ENCODE peak calls at places on chromosome 13, in eight cellular contexts. K, S, V, G, L, P, Y and N are unnamed samples.

GRCh38 chr13:35388979-35389378 is 87.5 kb downstream of the MAB21L1 start:
- DNase-seq in K (no peak), S (no peak), V (peak), G (no peak), L (no peak), P (no peak), Y (no peak), N (no peak)

GRCh38 chr13:36875431-36875830 is 44.6 kb downstream of the SMAD9 start:
- DNase-seq in K (no peak), S (no peak), V (peak), G (no peak), L (no peak), P (no peak), Y (no peak), N (no peak)

GRCh38 chr13:110310541-110311491 is 3.7 kb downstream of the COL4A2 start:
- DNase-seq in K (no peak), S (no peak), V (no peak), G (no peak), L (no peak), P (no peak), Y (no peak), N (no peak)

GRCh38 chr13:40613192-40613818 is 53.1 kb downstream of the FOXO1 start:
- DNase-seq in K (no peak), S (peak), V (no peak), G (no peak), L (no peak), P (peak), Y (no peak), N (no peak)

GRCh38 chr13:112057434-112057735 is 9.6 kb upstream of the SOX1 start:
- DNase-seq in K (no peak), S (no peak), V (no peak), G (no peak), L (no peak), P (no peak), Y (no peak), N (no peak)

GRCh38 chr13:111410232-111411021 is 90.0 kb downstream of the TEX29 start:
- DNase-seq in K (no peak), S (no peak), V (no peak), G (no peak), L (no peak), P (no peak), Y (no peak), N (no peak)

GRCh38 chr13:72221276-72221962 is 354.4 kb upstream of the DACH1 start:
- DNase-seq in K (peak), S (no peak), V (no peak), G (no peak), L (no peak), P (peak), Y (peak), N (peak)

GRCh38 chr13:55410398-55411330 is 1730.1 kb upstream of the PRR20A start:
- DNase-seq in K (no peak), S (no peak), V (no peak), G (no peak), L (no peak), P (no peak), Y (no peak), N (no peak)

GRCh38 chr13:30711375-30711774 is 24.0 kb upstream of the ALOX5AP start:
- DNase-seq in K (no peak), S (no peak), V (peak), G (no peak), L (no peak), P (no peak), Y (no peak), N (no peak)

GRCh38 chr13:19633340-19634128 is at the start of gene MPHOSPH8:
- DNase-seq in K (peak), S (peak), V (peak), G (peak), L (peak), P (peak), Y (peak), N (peak)

GRCh38 chr13:48255090-48255489 is 22.1 kb downstream of the ITM2B start:
- DNase-seq in K (no peak), S (no peak), V (no peak), G (no peak), L (no peak), P (no peak), Y (no peak), N (no peak)

GRCh38 chr13:107864543-107865460 is 350.5 kb downstream of the LIG4 start:
- DNase-seq in K (peak), S (no peak), V (peak), G (no peak), L (no peak), P (peak), Y (no peak), N (peak)

GRCh38 chr13:21219044-21219381 is 42.6 kb downstream of the MRPL57 start:
- DNase-seq in K (no peak), S (no peak), V (no peak), G (no peak), L (no peak), P (no peak), Y (no peak), N (no peak)

GRCh38 chr13:67299731-67300130 is 69.6 kb upstream of the PCDH9 start:
- DNase-seq in K (no peak), S (no peak), V (peak), G (no peak), L (no peak), P (no peak), Y (no peak), N (no peak)

GRCh38 chr13:69903081-69903480 is 204.5 kb upstream of the ATXN8OS start:
- DNase-seq in K (no peak), S (no peak), V (no peak), G (no peak), L (no peak), P (no peak), Y (no peak), N (no peak)

GRCh38 chr13:71685072-71685471 is 181.9 kb downstream of the DACH1 start:
- DNase-seq in K (no peak), S (no peak), V (no peak), G (no peak), L (no peak), P (no peak), Y (no peak), N (no peak)

GRCh38 chr13:53012707-53013106 is 15.9 kb upstream of the OLFM4 start:
- DNase-seq in K (no peak), S (no peak), V (no peak), G (peak), L (no peak), P (no peak), Y (no peak), N (no peak)

GRCh38 chr13:48492123-48493075 is 40.5 kb downstream of the RCBTB2 start:
- DNase-seq in K (peak), S (peak), V (peak), G (no peak), L (peak), P (peak), Y (no peak), N (no peak)

GRCh38 chr13:21812192-21812626 is 141.3 kb downstream of the FGF9 start:
- DNase-seq in K (no peak), S (no peak), V (no peak), G (no peak), L (no peak), P (peak), Y (no peak), N (no peak)

GRCh38 chr13:26348966-26349365 is 95.0 kb downstream of the CDK8 start:
- DNase-seq in K (peak), S (no peak), V (no peak), G (no peak), L (no peak), P (no peak), Y (no peak), N (no peak)

GRCh38 chr13:51502206-51502651 is 49.4 kb upstream of the INTS6 start:
- DNase-seq in K (no peak), S (no peak), V (peak), G (peak), L (no peak), P (no peak), Y (no peak), N (no peak)

GRCh38 chr13:36571444-36571843 is 102.4 kb upstream of the SERTM1 start:
- DNase-seq in K (no peak), S (no peak), V (no peak), G (no peak), L (no peak), P (no peak), Y (no peak), N (no peak)

GRCh38 chr13:48993150-48993549 is 17.4 kb downstream of the FNDC3A start:
- DNase-seq in K (no peak), S (no peak), V (no peak), G (no peak), L (no peak), P (no peak), Y (no peak), N (no peak)

GRCh38 chr13:100594731-100595130 is 6.1 kb upstream of the GGACT start:
- DNase-seq in K (no peak), S (no peak), V (no peak), G (no peak), L (no peak), P (peak), Y (no peak), N (no peak)

GRCh38 chr13:21625366-21625765 is 21.4 kb upstream of the MICU2 start:
- DNase-seq in K (peak), S (no peak), V (peak), G (no peak), L (no peak), P (peak), Y (peak), N (no peak)

GRCh38 chr13:29956771-29957170 is 106.4 kb upstream of the UBL3 start:
- DNase-seq in K (no peak), S (no peak), V (no peak), G (no peak), L (no peak), P (no peak), Y (no peak), N (no peak)

GRCh38 chr13:111005364-111005763 is 90.5 kb upstream of the ANKRD10 start:
- DNase-seq in K (no peak), S (no peak), V (peak), G (no peak), L (no peak), P (no peak), Y (peak), N (peak)

GRCh38 chr13:40283666-40284065 is 382.8 kb downstream of the FOXO1 start:
- DNase-seq in K (no peak), S (no peak), V (no peak), G (no peak), L (no peak), P (no peak), Y (no peak), N (no peak)

GRCh38 chr13:80030491-80030890 is 310.4 kb downstream of the SPRY2 start:
- DNase-seq in K (no peak), S (peak), V (no peak), G (no peak), L (no peak), P (peak), Y (no peak), N (no peak)

GRCh38 chr13:60028021-60028420 is 135.7 kb downstream of the DIAPH3 start:
- DNase-seq in K (no peak), S (no peak), V (no peak), G (no peak), L (no peak), P (no peak), Y (no peak), N (no peak)

DNA sequence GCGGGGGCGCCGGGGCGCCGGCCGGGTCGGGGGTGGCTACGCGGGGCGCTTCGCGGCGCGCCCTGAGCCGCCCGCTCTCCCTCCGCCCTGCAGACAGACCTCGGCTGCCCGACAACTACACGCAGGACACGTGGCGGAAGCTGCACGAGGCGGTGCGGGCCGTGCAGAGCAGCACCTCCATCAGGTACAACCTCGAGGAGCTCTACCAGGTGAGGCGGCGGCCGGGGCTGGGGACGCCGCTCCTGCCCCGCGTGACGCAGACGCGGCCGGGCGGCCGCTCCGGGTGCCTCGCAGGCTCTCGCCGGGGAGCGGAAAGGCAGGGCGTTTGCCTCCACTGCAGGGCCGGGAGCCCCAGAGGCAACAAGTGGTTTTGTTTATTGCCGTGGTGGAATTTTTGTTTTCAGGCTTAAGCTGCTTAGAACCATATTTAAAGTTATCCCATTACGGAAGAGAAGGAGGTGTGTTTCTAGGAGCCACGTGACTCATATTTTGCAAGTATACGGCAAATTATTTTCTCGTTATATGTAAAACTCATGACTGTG is 538 bp downstream of the CUL4A start:
- DNase-seq in K (peak), S (peak), V (peak), G (peak), L (peak), P (peak), Y (no peak), N (peak)
- TF ChIP-seq POLR2A in K (peak), S (no peak), V (no peak), G (no peak), L (no peak), P (peak), Y (no peak), N (no peak)

DNA sequence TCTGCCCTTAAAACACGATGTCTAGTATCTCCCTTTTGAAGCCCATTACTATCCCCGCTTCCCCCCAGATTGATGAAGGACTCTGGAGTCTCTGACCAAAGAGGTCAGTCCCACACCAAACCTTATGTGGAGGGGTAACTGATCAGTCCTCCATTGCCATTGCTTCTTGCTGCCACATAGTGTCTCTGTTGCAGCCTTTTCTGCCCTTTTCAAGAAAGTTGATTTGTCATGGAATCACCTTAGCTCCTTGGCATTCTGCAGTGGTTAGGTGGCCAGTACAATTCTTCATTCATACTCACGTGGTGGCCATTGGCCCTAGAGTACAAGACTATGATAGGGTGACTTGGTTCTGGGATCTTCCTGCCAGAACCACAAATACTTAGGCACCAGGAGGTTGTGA is 8.4 kb upstream of the HTR2A start:
- DNase-seq in K (no peak), S (no peak), V (peak), G (no peak), L (no peak), P (no peak), Y (no peak), N (no peak)
- TF ChIP-seq POLR2A in K (no peak), S (no peak), V (no peak), G (no peak), L (no peak), P (no peak), Y (no peak), N (no peak)

DNA sequence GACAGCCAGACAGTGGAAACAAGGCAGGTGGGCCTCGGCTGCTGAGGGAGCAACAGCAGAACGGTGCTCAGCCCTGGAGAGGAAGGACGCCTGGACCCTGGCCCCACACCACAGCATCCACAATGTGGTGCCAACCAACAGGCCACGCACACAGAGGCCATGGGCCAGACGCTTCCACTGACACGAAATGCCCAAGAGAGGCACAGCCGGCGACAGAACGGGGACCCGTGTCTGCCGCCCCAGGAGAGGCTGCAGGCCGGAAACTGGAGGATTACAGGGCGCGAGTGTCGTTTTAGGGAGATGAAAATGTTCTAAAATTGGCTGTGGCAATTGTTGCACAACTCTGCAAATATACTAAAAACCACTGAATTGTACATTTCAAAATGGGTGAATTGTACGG is 69.7 kb downstream of the RASA3 start:
- DNase-seq in K (no peak), S (no peak), V (no peak), G (no peak), L (no peak), P (no peak), Y (no peak), N (no peak)
- TF ChIP-seq POLR2A in K (no peak), S (no peak), V (no peak), G (no peak), L (no peak), P (no peak), Y (no peak), N (no peak)

DNA sequence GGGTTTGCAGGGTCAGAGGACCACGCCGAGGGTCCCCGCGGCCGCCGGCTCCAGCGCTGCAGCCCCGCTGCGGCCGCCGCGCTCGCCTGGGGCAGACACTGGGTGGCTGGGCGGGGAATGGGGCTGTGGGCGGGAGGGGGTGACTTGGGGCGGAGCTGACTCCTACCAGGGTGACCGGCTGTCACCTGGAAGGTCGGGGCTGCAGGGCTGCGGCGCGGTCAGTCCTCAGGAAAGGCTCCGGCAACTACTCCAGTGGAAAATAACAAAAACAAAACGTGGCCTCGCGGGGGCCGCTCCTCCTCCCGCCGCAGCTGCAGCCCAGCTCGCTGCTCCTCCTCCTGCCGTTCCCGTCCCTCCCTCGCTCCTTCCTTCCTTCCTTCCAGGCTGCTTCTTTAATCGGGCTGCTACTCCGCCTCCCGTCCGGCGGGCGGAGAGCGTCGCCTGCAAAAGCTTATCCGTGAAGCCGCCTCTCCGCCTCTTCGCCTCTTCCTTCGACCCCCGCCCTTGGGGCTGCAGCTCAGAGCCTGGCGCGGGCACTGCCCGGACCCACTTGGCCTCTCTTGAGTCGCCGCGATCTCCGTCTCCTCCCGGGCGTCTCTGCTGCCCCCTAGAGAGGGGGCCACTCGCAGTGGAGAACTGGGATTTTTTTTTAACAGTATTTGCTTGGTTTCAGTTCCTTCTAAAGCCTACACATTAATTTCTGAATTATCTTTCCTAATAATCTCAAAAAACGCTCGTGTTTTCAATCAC is at the start of gene TBC1D4:
- DNase-seq in K (peak), S (peak), V (peak), G (peak), L (peak), P (peak), Y (peak), N (peak)
- TF ChIP-seq POLR2A in K (no peak), S (no peak), V (peak), G (no peak), L (no peak), P (peak), Y (peak), N (peak)

DNA sequence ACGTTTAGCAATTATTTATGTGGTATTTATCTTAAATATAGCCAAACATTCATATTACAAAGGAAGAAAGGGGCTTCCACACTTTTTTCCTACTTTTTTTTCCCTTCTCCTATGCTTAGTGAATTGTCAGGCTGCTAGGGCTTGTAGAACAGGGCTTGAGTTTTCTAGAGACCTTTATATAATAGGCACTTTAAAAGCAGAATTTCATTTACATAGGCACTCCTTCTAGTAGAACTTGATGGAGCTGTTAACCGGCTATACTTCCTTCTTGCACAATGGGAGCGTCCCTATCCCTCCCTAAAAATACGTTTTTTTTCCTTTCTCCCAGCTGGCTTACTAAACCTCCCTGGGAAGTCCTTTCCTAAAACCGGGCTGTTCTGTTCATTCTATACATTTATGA is 1.1 kb downstream of the TRIM13 start:
- DNase-seq in K (no peak), S (no peak), V (no peak), G (no peak), L (no peak), P (no peak), Y (no peak), N (no peak)
- TF ChIP-seq POLR2A in K (no peak), S (no peak), V (no peak), G (no peak), L (no peak), P (no peak), Y (no peak), N (no peak)

GRCh38 chr13:97962887-97963286 is 9.4 kb downstream of the IPO5 start:
- DNase-seq in K (no peak), S (no peak), V (no peak), G (no peak), L (no peak), P (no peak), Y (no peak), N (no peak)
- TF ChIP-seq POLR2A in K (no peak), S (no peak), V (no peak), G (no peak), L (no peak), P (no peak), Y (no peak), N (no peak)

GRCh38 chr13:83895994-83896580 is 13.8 kb upstream of the SLITRK1 start:
- DNase-seq in K (no peak), S (no peak), V (peak), G (no peak), L (no peak), P (no peak), Y (no peak), N (peak)

GRCh38 chr13:83890358-83890757 is 8.1 kb upstream of the SLITRK1 start:
- DNase-seq in K (no peak), S (no peak), V (no peak), G (no peak), L (no peak), P (no peak), Y (no peak), N (no peak)
- TF ChIP-seq POLR2A in K (no peak), S (no peak), V (no peak), G (no peak), L (no peak), P (no peak), Y (no peak), N (no peak)